ENCODE peak calls at places on chromosomes 7 and 10, in eight cellular contexts. Z is transverse colon, A is IMR-90, O is Peyer's patch, V is esophagus squamous epithelium, W is stomach, U is tibial artery, S is fibroblast of lung. Q is an unnamed sample. For H3K27me3, the result is how much of the 10 kb centered on the place peaks cover.

GRCh38 chr7:96495751-96496216 is 173.9 kb upstream of the SLC25A13 start:
- DNase-seq in Z (no peak), A (no peak), O (no peak), V (no peak), W (no peak), U (no peak), S (no peak), Q (no peak)

GRCh38 chr7:86950360-86950759 is 109.1 kb downstream of the ELAPOR2 start:
- DNase-seq in Z (no peak), A (no peak), O (peak), V (no peak), W (no peak), U (no peak), S (no peak), Q (no peak)

GRCh38 chr10:3165196-3165595 is 7.4 kb downstream of the PITRM1 start:
- DNase-seq in Z (no peak), A (no peak), O (no peak), V (no peak), W (no peak), U (no peak), S (no peak), Q (no peak)

GRCh38 chr7:41817386-41817785 is 114.5 kb upstream of the INHBA start:
- DNase-seq in Z (no peak), A (peak), O (no peak), V (no peak), W (no peak), U (no peak), S (peak), Q (peak)

GRCh38 chr10:110358869-110359629 is 54.3 kb upstream of the SMNDC1 start:
- DNase-seq in Z (no peak), A (no peak), O (peak), V (no peak), W (peak), U (no peak), S (peak), Q (no peak)

GRCh38 chr10:124093076-124093773 is at the start of gene CHST15:
- DNase-seq in Z (peak), A (no peak), O (peak), V (no peak), W (peak), U (peak), S (peak), Q (no peak)

GRCh38 chr10:63264852-63265617 is 131.9 kb downstream of the NRBF2 start:
- DNase-seq in Z (peak), A (peak), O (peak), V (no peak), W (no peak), U (no peak), S (peak), Q (no peak)

GRCh38 chr10:74586088-74586585 is 240.3 kb upstream of the KAT6B start:
- DNase-seq in Z (no peak), A (peak), O (peak), V (no peak), W (no peak), U (no peak), S (peak), Q (no peak)

GRCh38 chr10:3778708-3779108 is 6.3 kb downstream of the KLF6 start:
- DNase-seq in Z (no peak), A (peak), O (peak), V (no peak), W (no peak), U (no peak), S (no peak), Q (no peak)

GRCh38 chr10:119449760-119450461 is 92.6 kb downstream of the RGS10 start:
- DNase-seq in Z (no peak), A (peak), O (peak), V (no peak), W (no peak), U (peak), S (peak), Q (no peak)

GRCh38 chr10:86520871-86521619 is 547 bp downstream of the WAPL start:
- DNase-seq in Z (peak), A (peak), O (peak), V (no peak), W (peak), U (peak), S (peak), Q (no peak)

GRCh38 chr7:98687331-98687863 is 70.3 kb downstream of the NPTX2 start:
- DNase-seq in Z (no peak), A (no peak), O (no peak), V (no peak), W (no peak), U (no peak), S (no peak), Q (no peak)

GRCh38 chr7:102283477-102284189 is 3.0 kb upstream of the SH2B2 start:
- DNase-seq in Z (no peak), A (no peak), O (no peak), V (no peak), W (no peak), U (no peak), S (no peak), Q (no peak)

GRCh38 chr7:90256778-90257177 is 11.8 kb downstream of the CFAP69 start:
- DNase-seq in Z (no peak), A (no peak), O (no peak), V (no peak), W (no peak), U (no peak), S (no peak), Q (no peak)

GRCh38 chr7:40885503-40885902 is 750.7 kb downstream of the SUGCT start:
- DNase-seq in Z (no peak), A (peak), O (no peak), V (no peak), W (no peak), U (no peak), S (peak), Q (no peak)

GRCh38 chr10:29865700-29866355 is 193.6 kb downstream of the JCAD start:
- DNase-seq in Z (no peak), A (peak), O (no peak), V (no peak), W (no peak), U (no peak), S (peak), Q (no peak)

GRCh38 chr7:5143935-5144903 is 45.8 kb upstream of the WIPI2 start:
- DNase-seq in Z (peak), A (peak), O (peak), V (no peak), W (peak), U (no peak), S (peak), Q (no peak)

GRCh38 chr7:2201686-2202360 is 30.9 kb downstream of the MAD1L1 start:
- DNase-seq in Z (no peak), A (no peak), O (no peak), V (no peak), W (no peak), U (peak), S (no peak), Q (no peak)

GRCh38 chr7:11623093-11623678 is 208.8 kb downstream of the THSD7A start:
- DNase-seq in Z (no peak), A (no peak), O (no peak), V (no peak), W (no peak), U (no peak), S (peak), Q (no peak)

GRCh38 chr7:22992874-22993840 is 20.8 kb downstream of the HYCC1 start:
- DNase-seq in Z (no peak), A (no peak), O (no peak), V (no peak), W (no peak), U (no peak), S (peak), Q (no peak)

GRCh38 chr7:68694656-68695055 is 903.6 kb upstream of the AUTS2 start:
- DNase-seq in Z (no peak), A (no peak), O (no peak), V (no peak), W (no peak), U (no peak), S (peak), Q (no peak)

GRCh38 chr10:108424656-108425055 is 1260.2 kb upstream of the SORCS1 start:
- DNase-seq in Z (no peak), A (peak), O (no peak), V (no peak), W (no peak), U (no peak), S (peak), Q (peak)

GRCh38 chr10:104640339-104641149 is 546 bp upstream of the SORCS3 start:
- DNase-seq in Z (no peak), A (no peak), O (no peak), V (no peak), W (no peak), U (no peak), S (no peak), Q (no peak)

GRCh38 chr10:97196213-97197029 is 10.7 kb upstream of the SLIT1 start:
- DNase-seq in Z (peak), A (peak), O (peak), V (no peak), W (peak), U (peak), S (peak), Q (peak)

GRCh38 chr10:30398193-30398592 is 35.8 kb upstream of the MAP3K8 start:
- DNase-seq in Z (no peak), A (no peak), O (no peak), V (no peak), W (no peak), U (no peak), S (no peak), Q (no peak)

GRCh38 chr7:5266148-5267028 is 16.4 kb upstream of the SLC29A4 start:
- DNase-seq in Z (no peak), A (no peak), O (no peak), V (no peak), W (no peak), U (no peak), S (no peak), Q (no peak)

GRCh38 chr10:116272497-116273221 is at the start of gene GFRA1:
- DNase-seq in Z (no peak), A (peak), O (no peak), V (no peak), W (no peak), U (no peak), S (peak), Q (no peak)

GRCh38 chr7:24129597-24129996 is 154.4 kb upstream of the NPY start:
- DNase-seq in Z (no peak), A (peak), O (no peak), V (no peak), W (no peak), U (no peak), S (peak), Q (peak)

GRCh38 chr10:14009315-14010082 is 321.2 kb downstream of the FRMD4A start:
- DNase-seq in Z (no peak), A (peak), O (peak), V (no peak), W (no peak), U (no peak), S (peak), Q (peak)

GRCh38 chr10:70616761-70617160 is 14.2 kb upstream of the PRF1 start:
- DNase-seq in Z (no peak), A (no peak), O (no peak), V (no peak), W (no peak), U (no peak), S (peak), Q (no peak)

GRCh38 chr10:72694476-72695369 is 2.8 kb downstream of the MCU start:
- DNase-seq in Z (no peak), A (peak), O (no peak), V (no peak), W (no peak), U (no peak), S (peak), Q (no peak)
- TF ChIP-seq CTCF in Z (peak), A (peak), O (peak), V (no peak), W (no peak), U (peak), S (peak), Q (peak)

DNA sequence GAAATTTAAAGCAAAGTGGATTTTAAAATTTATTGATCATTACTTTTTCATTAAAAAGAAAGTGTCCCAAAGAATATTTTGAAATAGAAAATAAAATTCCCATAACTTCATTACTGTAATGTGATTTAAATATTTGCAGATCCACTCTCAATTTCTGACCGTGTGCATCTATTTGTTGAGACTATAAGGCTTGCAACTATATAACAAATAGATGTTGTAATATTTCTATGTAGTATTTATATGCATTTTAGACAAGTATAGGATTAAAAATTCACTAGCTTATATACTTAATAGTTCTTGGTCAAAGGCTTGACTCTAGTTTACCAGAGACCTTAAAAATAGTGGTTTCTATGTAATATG is 3.8 kb downstream of the HHEX start:
- DNase-seq in Z (no peak), A (no peak), O (no peak), V (no peak), W (no peak), U (no peak), S (no peak), Q (no peak)
- H3K27me3 ChIP-seq in Z (half or more), A (under half), O (under half), V (half or more), W (under half), U (under half), S (under half), Q (under half)

DNA sequence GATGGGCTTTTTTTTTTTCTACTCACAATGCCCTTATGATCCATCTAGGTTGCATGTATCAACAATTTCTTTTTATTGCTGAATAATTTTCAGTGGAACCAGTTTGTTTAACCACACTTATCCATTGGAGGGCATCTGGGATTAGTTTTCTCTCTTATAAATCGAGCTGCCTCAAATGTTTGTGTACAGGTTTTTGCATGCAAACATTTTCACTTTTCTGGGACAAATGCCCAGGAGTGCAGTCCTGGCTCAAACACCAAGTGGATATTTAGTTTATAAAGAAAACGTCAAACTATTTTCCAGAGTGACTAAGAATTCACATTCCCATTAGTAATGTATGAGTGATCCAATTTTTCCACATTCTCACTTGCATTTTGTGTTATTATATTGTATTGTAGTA is 313.4 kb downstream of the CXCL12 start:
- DNase-seq in Z (no peak), A (peak), O (no peak), V (no peak), W (no peak), U (no peak), S (peak), Q (peak)
- TF ChIP-seq CTCF in Z (no peak), A (no peak), O (no peak), V (no peak), W (no peak), U (no peak), S (peak), Q (peak)

DNA sequence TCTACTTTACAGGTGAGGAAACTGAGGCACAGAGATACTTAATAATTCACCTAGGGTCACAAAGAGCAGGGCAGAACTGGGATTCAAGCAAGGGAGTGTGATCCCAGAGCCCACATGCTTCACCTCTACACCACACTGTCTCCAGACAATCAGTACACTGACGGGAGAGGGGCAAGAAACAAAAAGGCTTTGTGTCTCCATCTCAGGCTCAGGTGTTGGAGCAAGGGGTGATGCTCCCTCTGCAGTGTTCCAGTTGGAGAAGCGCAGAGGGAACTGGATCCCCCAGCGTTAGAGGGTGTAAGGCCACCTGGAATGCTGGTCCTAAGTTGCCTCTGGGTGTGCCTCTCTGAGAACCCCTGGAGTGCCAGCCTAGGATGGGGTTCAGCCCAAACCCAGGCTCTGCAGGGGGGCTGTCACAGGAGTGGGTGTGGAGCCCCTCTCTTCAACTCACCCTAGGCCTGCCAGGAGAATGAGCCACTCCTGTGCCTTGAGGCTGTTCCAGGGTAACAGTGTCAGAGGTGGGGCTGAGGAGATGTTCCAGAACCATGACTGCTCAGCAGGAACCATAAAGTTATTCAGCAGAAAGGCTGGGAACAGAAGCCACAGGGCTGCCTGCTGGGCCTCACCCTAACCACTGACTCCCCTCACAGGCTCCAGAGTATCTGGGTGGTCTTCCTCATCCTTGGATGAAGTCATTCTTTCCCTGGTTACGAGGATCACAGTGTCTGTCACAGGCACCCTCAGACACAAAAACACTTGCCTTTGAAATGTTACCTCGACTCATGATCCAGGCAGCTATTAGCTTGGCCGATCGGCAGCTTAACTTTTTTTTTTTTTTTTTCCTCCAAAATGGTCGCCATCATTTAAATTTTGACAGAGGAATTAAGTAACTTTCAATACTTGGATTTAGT is 5.4 kb downstream of the RBP4 start:
- DNase-seq in Z (no peak), A (no peak), O (no peak), V (no peak), W (no peak), U (no peak), S (no peak), Q (no peak)
- H3K27me3 ChIP-seq in Z (under half), A (under half), O (under half), V (under half), W (under half), U (under half), S (under half), Q (under half)